ENCODE peak calls at places on chromosomes 7 and 10, in eight cellular contexts. H is EH; J is NCI-H1092 treated with DMSO at 0.1 percent for 48 hours; B is activated CD8-positive, alpha-beta memory T cell treated with anti-CD3 and anti-CD28 coated beads, Interleukin-2, amount 50 U/mL, for 48 hours; A is brain microvascular endothelial cell; X is cardiac fibroblast; I is AG04449; V is ureter. S is an unnamed sample.

GRCh38 chr10:13152286-13152685 is 9.1 kb upstream of the MCM10 start:
- DNase-seq in H (no peak), J (no peak), B (no peak), A (no peak), X (no peak), I (no peak), V (no peak), S (no peak)

GRCh38 chr10:24132741-24133140 is 76.2 kb upstream of the KIAA1217 start:
- DNase-seq in H (no peak), J (no peak), B (no peak), A (no peak), X (peak; percentile 2), I (no peak), V (no peak), S (no peak)

GRCh38 chr10:53458007-53458406 is 685.4 kb upstream of the MBL2 start:
- DNase-seq in H (no peak), J (no peak), B (no peak), A (no peak), X (no peak), I (no peak), V (no peak), S (no peak)

GRCh38 chr10:105044902-105045301 is 403.8 kb downstream of the SORCS3 start:
- DNase-seq in H (no peak), J (no peak), B (no peak), A (no peak), X (no peak), I (no peak), V (no peak), S (no peak)

GRCh38 chr7:147071536-147071935 is 954.9 kb downstream of the CNTNAP2 start:
- DNase-seq in H (no peak), J (no peak), B (no peak), A (no peak), X (no peak), I (no peak), V (no peak), S (no peak)

GRCh38 chr7:88328787-88329186 is 22.1 kb upstream of the STEAP4 start:
- DNase-seq in H (no peak), J (no peak), B (no peak), A (no peak), X (no peak), I (no peak), V (no peak), S (no peak)

GRCh38 chr7:105648561-105649401 is 67.5 kb upstream of the EFCAB10 start:
- DNase-seq in H (peak; percentile 9), J (peak; percentile 74), B (no peak), A (no peak), X (peak; percentile 9), I (no peak), V (no peak), S (no peak)

GRCh38 chr10:34396669-34397068 is 418.4 kb downstream of the PARD3 start:
- DNase-seq in H (no peak), J (no peak), B (no peak), A (no peak), X (no peak), I (no peak), V (no peak), S (no peak)

GRCh38 chr7:95951531-95951930 is 179.2 kb downstream of the DYNC1I1 start:
- DNase-seq in H (no peak), J (no peak), B (no peak), A (no peak), X (no peak), I (no peak), V (no peak), S (no peak)

GRCh38 chr10:11663763-11664555 is 52.5 kb upstream of the USP6NL start:
- DNase-seq in H (no peak), J (no peak), B (no peak), A (no peak), X (no peak), I (no peak), V (no peak), S (no peak)

S was measured in left cardiac atrium.